ENCODE peak calls at places on chromosomes 12 and 14, in four cellular contexts. V is mammary epithelial cell, Y is tibial nerve, M is lung. A is an unnamed sample. For H3K9me3, the result is how much of the 10 kb centered on the place peaks cover.

GRCh38 chr12:42222724-42223123 is 15.3 kb downstream of the YAF2 start:
- DNase-seq in Y (no peak), M (no peak), V (no peak), A (no peak)

GRCh38 chr14:51650721-51651387 is 856 bp upstream of the FRMD6 start:
- DNase-seq in V (no peak), Y (peak), M (no peak), A (peak)

GRCh38 chr12:52201520-52201839 is 9.7 kb upstream of the KRT80 start:
- DNase-seq in Y (no peak), M (no peak), V (no peak), A (no peak)

GRCh38 chr12:3473844-3474243 is 17.2 kb upstream of the PRMT8 start:
- DNase-seq in Y (no peak), V (no peak), M (no peak), A (no peak)

GRCh38 chr12:116094475-116094874 is 183.0 kb downstream of the MED13L start:
- DNase-seq in Y (no peak), M (no peak), V (no peak), A (no peak)

GRCh38 chr14:61644834-61645233 is 50.5 kb upstream of the HIF1A start:
- DNase-seq in M (no peak), Y (no peak), V (no peak), A (no peak)

GRCh38 chr14:96120392-96120791 is 81.2 kb downstream of the C14orf132 start:
- DNase-seq in V (no peak), Y (no peak), M (no peak), A (no peak)

GRCh38 chr12:51593539-51593938 is 2.5 kb downstream of the SCN8A start:
- DNase-seq in V (peak), Y (no peak), M (no peak), A (peak)

GRCh38 chr12:130863298-130863697 is 8.6 kb upstream of the RAN start:
- DNase-seq in V (no peak), Y (no peak), M (no peak), A (no peak)

GRCh38 chr12:45223868-45224267 is 8.0 kb downstream of the ANO6 start:
- DNase-seq in M (no peak), V (no peak), Y (no peak), A (no peak)

GRCh38 chr14:37124617-37125016 is 47.8 kb downstream of the SLC25A21 start:
- DNase-seq in Y (no peak), M (no peak), V (no peak), A (no peak)

GRCh38 chr14:55807536-55807935 is 227.5 kb downstream of the KTN1 start:
- DNase-seq in V (no peak), Y (peak), M (no peak), A (no peak)

GRCh38 chr12:49806877-49807276 is 21.3 kb downstream of the NCKAP5L start:
- DNase-seq in V (no peak), Y (no peak), M (no peak), A (no peak)

GRCh38 chr12:62726471-62726980 is 208.4 kb downstream of the PPM1H start:
- DNase-seq in V (no peak), Y (no peak), M (no peak), A (no peak)

GRCh38 chr12:4626543-4626942 is 22.3 kb downstream of the AKAP3 start:
- DNase-seq in Y (no peak), M (no peak), V (peak), A (no peak)

GRCh38 chr12:120183211-120183631 is 11.3 kb downstream of the GCN1 start:
- DNase-seq in V (no peak), M (no peak), Y (no peak), A (no peak)

GRCh38 chr12:45192041-45192695 is 23.7 kb upstream of the ANO6 start:
- DNase-seq in V (peak), Y (no peak), M (no peak), A (no peak)

GRCh38 chr12:130632582-130633174 is 83.4 kb downstream of the RIMBP2 start:
- DNase-seq in M (no peak), V (no peak), Y (no peak), A (no peak)

GRCh38 chr12:52029686-52030085 is 21.6 kb upstream of the NR4A1 start:
- DNase-seq in Y (no peak), V (peak), M (no peak), A (no peak)

GRCh38 chr12:32134144-32134888 is 27.7 kb downstream of the BICD1 start:
- DNase-seq in M (no peak), V (peak), Y (no peak), A (no peak)

GRCh38 chr12:49664591-49665146 is 41.3 kb downstream of the PRPF40B start:
- DNase-seq in M (no peak), V (no peak), Y (no peak), A (no peak)

GRCh38 chr14:94421316-94421715 is 31.3 kb downstream of the SERPINA11 start:
- DNase-seq in M (no peak), Y (no peak), V (no peak), A (no peak)

GRCh38 chr12:107759410-107759809 is 1.5 kb downstream of the PRDM4 start:
- DNase-seq in V (peak), Y (no peak), M (no peak), A (no peak)

GRCh38 chr14:63046339-63047268 is 1.3 kb upstream of the KCNH5 start:
- DNase-seq in Y (no peak), M (no peak), V (peak), A (no peak)

GRCh38 chr12:58537278-58537677 is 383.0 kb downstream of the LRIG3 start:
- DNase-seq in V (no peak), M (no peak), Y (no peak), A (no peak)

GRCh38 chr12:53105712-53106439 is 2.6 kb downstream of the SOAT2 start:
- DNase-seq in M (no peak), Y (no peak), V (no peak), A (no peak)

GRCh38 chr12:105839629-105840127 is 299.1 kb downstream of the NUAK1 start:
- DNase-seq in V (no peak), M (no peak), Y (no peak), A (no peak)

GRCh38 chr12:117567644-117568043 is 206.2 kb upstream of the NOS1 start:
- DNase-seq in M (no peak), Y (no peak), V (no peak), A (no peak)

GRCh38 chr12:33825986-33826602 is 196.2 kb upstream of the ALG10 start:
- DNase-seq in V (peak), M (no peak), Y (no peak), A (no peak)

GRCh38 chr12:119988788-119989618 is at the start of gene BICDL1:
- DNase-seq in M (peak), V (peak), Y (peak), A (peak)

GRCh38 chr14:36667679-36668078 is 6.0 kb downstream of the PAX9 start:
- DNase-seq in V (no peak), Y (no peak), M (no peak), A (no peak)

GRCh38 chr12:56631790-56632700 is 1.9 kb upstream of the BAZ2A start:
- DNase-seq in M (peak), V (peak), Y (peak), A (peak)

GRCh38 chr14:92688434-92689375 is 59.7 kb downstream of the LGMN start:
- DNase-seq in Y (no peak), V (no peak), M (no peak), A (peak)

GRCh38 chr12:57182918-57183575 is 33.5 kb upstream of the NXPH4 start:
- DNase-seq in V (peak), Y (peak), M (peak), A (peak)

GRCh38 chr12:75207338-75208083 is 2.1 kb downstream of the KCNC2 start:
- DNase-seq in V (no peak), M (no peak), Y (no peak), A (no peak)

GRCh38 chr14:93045211-93045674 is 70.5 kb downstream of the ITPK1 start:
- DNase-seq in M (no peak), V (no peak), Y (no peak), A (no peak)

GRCh38 chr12:6399884-6400670 is 16.1 kb downstream of the LTBR start:
- DNase-seq in Y (no peak), V (no peak), M (no peak), A (no peak)

GRCh38 chr12:68180792-68181744 is 21.5 kb upstream of the IFNG start:
- DNase-seq in Y (no peak), V (no peak), M (no peak), A (no peak)

GRCh38 chr14:58733451-58734208 is 95.9 kb downstream of the DACT1 start:
- DNase-seq in M (no peak), V (no peak), Y (no peak), A (no peak)

GRCh38 chr14:33061667-33062325 is 123.1 kb downstream of the NPAS3 start:
- DNase-seq in V (no peak), M (no peak), Y (no peak), A (no peak)
- TF ChIP-seq CTCF in V (no peak), M (no peak), Y (no peak), A (no peak)

GRCh38 chr14:70571139-70571538 is 29.3 kb downstream of the MED6 start:
- DNase-seq in Y (no peak), V (no peak), M (no peak), A (no peak)

GRCh38 chr14:70573050-70573449 is 27.4 kb downstream of the MED6 start:
- DNase-seq in M (no peak), Y (no peak), V (no peak), A (no peak)

GRCh38 chr14:70576891-70577290 is 23.6 kb downstream of the MED6 start:
- DNase-seq in V (no peak), Y (no peak), M (no peak), A (no peak)
- H3K4me3 ChIP-seq in V (no peak), Y (no peak), M (no peak), A (no peak)

GRCh38 chr14:105876829-105877228 is 350.4 kb downstream of the TMEM121 start:
- DNase-seq in V (no peak), Y (no peak), M (no peak), A (no peak)
- H3K9me3 ChIP-seq in V (under half), Y (under half), M (under half), A (under half)

GRCh38 chr12:93762059-93762719 is 85.0 kb downstream of the CRADD start:
- DNase-seq in Y (no peak), V (no peak), M (no peak), A (no peak)

GRCh38 chr12:93762912-93763311 is 85.7 kb downstream of the CRADD start:
- DNase-seq in Y (no peak), V (no peak), M (no peak), A (no peak)

GRCh38 chr12:93766371-93766770 is 89.2 kb downstream of the CRADD start:
- DNase-seq in V (no peak), M (no peak), Y (no peak), A (no peak)

GRCh38 chr12:93766802-93767523 is 89.8 kb downstream of the CRADD start:
- DNase-seq in Y (peak), V (peak), M (no peak), A (no peak)

DNA sequence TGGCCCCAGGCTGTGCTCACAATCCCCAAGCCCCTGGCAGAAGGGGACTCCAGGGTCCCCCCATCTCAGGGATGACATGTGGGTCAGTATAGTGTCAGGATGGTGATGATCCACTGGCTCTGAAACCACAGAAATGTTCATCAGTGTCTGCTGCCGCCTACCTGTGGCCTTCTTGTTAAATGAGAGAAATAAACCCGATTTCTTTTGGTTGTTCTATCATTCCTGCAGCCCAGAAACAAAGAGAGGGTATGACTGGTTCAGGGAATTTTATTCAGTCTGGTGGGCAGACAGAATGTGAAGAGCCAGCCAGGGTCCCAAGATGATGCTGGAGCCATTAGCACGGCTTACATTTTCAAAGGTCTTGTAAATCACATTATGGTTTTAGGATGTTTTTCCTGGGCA is 86.6 kb downstream of the CRADD start:
- DNase-seq in V (no peak), M (no peak), Y (no peak), A (no peak)
- TF ChIP-seq CTCF in V (no peak), M (no peak), Y (no peak), A (no peak)